ENCODE peak calls at places on chromosome 6, in nine cellular contexts. One of them, this sample, is unnamed.

GRCh38 chr6:166572370-166573261 is 13.9 kb downstream of the RAMACL start:
- DNase-seq in lung: peak
- DNase-seq in left lung: no peak
- DNase-seq in right lobe of liver: no peak
- DNase-seq in GM23338: peak
- DNase-seq in prostate gland: no peak
- DNase-seq in cardiac muscle cell: peak
- DNase-seq in spleen: no peak
- DNase-seq in brain microvascular endothelial cell: peak
- DNase-seq in this sample: no peak

GRCh38 chr6:113732384-113732966 is 124.7 kb upstream of the MARCKS start:
- DNase-seq in right lobe of liver: no peak
- DNase-seq in brain microvascular endothelial cell: no peak
- DNase-seq in lung: no peak
- DNase-seq in left lung: no peak
- DNase-seq in prostate gland: no peak
- DNase-seq in GM23338: no peak
- DNase-seq in cardiac muscle cell: peak
- DNase-seq in spleen: no peak
- DNase-seq in this sample: no peak

GRCh38 chr6:140441256-140441655 is 1066.8 kb upstream of the CITED2 start:
- DNase-seq in left lung: peak
- DNase-seq in right lobe of liver: peak
- DNase-seq in brain microvascular endothelial cell: peak
- DNase-seq in GM23338: peak
- DNase-seq in spleen: peak
- DNase-seq in cardiac muscle cell: peak
- DNase-seq in lung: peak
- DNase-seq in prostate gland: peak
- DNase-seq in this sample: peak

GRCh38 chr6:151180321-151180720 is 59.4 kb upstream of the AKAP12 start:
- DNase-seq in lung: no peak
- DNase-seq in spleen: no peak
- DNase-seq in brain microvascular endothelial cell: no peak
- DNase-seq in right lobe of liver: no peak
- DNase-seq in prostate gland: no peak
- DNase-seq in GM23338: no peak
- DNase-seq in left lung: no peak
- DNase-seq in cardiac muscle cell: no peak
- DNase-seq in this sample: no peak

GRCh38 chr6:53530780-53531386 is 14.0 kb downstream of the GCLC start:
- DNase-seq in brain microvascular endothelial cell: no peak
- DNase-seq in lung: no peak
- DNase-seq in spleen: no peak
- DNase-seq in left lung: no peak
- DNase-seq in right lobe of liver: no peak
- DNase-seq in cardiac muscle cell: no peak
- DNase-seq in GM23338: no peak
- DNase-seq in prostate gland: no peak
- DNase-seq in this sample: no peak

GRCh38 chr6:111258615-111259088 is 171.3 kb downstream of the SLC16A10 start:
- DNase-seq in prostate gland: no peak
- DNase-seq in cardiac muscle cell: peak
- DNase-seq in GM23338: no peak
- DNase-seq in lung: no peak
- DNase-seq in spleen: no peak
- DNase-seq in left lung: no peak
- DNase-seq in brain microvascular endothelial cell: no peak
- DNase-seq in right lobe of liver: no peak
- DNase-seq in this sample: no peak

GRCh38 chr6:4316867-4317400 is 181.6 kb upstream of the ECI2 start:
- DNase-seq in left lung: no peak
- DNase-seq in right lobe of liver: peak
- DNase-seq in spleen: no peak
- DNase-seq in brain microvascular endothelial cell: peak
- DNase-seq in cardiac muscle cell: peak
- DNase-seq in lung: no peak
- DNase-seq in GM23338: no peak
- DNase-seq in prostate gland: peak
- DNase-seq in this sample: no peak

GRCh38 chr6:26053929-26054658 is 33.1 kb upstream of the HFE start:
- DNase-seq in spleen: no peak
- DNase-seq in GM23338: no peak
- DNase-seq in left lung: no peak
- DNase-seq in prostate gland: no peak
- DNase-seq in brain microvascular endothelial cell: no peak
- DNase-seq in right lobe of liver: no peak
- DNase-seq in cardiac muscle cell: peak
- DNase-seq in lung: no peak
- DNase-seq in this sample: no peak

GRCh38 chr6:38346291-38347079 is 293.2 kb downstream of the BTBD9 start:
- DNase-seq in left lung: no peak
- DNase-seq in spleen: no peak
- DNase-seq in brain microvascular endothelial cell: peak
- DNase-seq in lung: no peak
- DNase-seq in cardiac muscle cell: peak
- DNase-seq in right lobe of liver: no peak
- DNase-seq in prostate gland: no peak
- DNase-seq in GM23338: peak
- DNase-seq in this sample: no peak

GRCh38 chr6:151948007-151948745 is 140.7 kb downstream of the ESR1 start:
- DNase-seq in right lobe of liver: no peak
- DNase-seq in lung: no peak
- DNase-seq in cardiac muscle cell: no peak
- DNase-seq in spleen: no peak
- DNase-seq in prostate gland: no peak
- DNase-seq in brain microvascular endothelial cell: no peak
- DNase-seq in GM23338: no peak
- DNase-seq in left lung: no peak
- DNase-seq in this sample: no peak

GRCh38 chr6:169183233-169183632 is 70.4 kb downstream of the THBS2 start:
- DNase-seq in GM23338: no peak
- DNase-seq in right lobe of liver: no peak
- DNase-seq in lung: no peak
- DNase-seq in spleen: no peak
- DNase-seq in brain microvascular endothelial cell: no peak
- DNase-seq in left lung: no peak
- DNase-seq in prostate gland: no peak
- DNase-seq in cardiac muscle cell: no peak
- DNase-seq in this sample: no peak

GRCh38 chr6:42911171-42912021 is 4.5 kb upstream of the PTCRA start:
- DNase-seq in right lobe of liver: no peak
- DNase-seq in lung: no peak
- DNase-seq in brain microvascular endothelial cell: no peak
- DNase-seq in GM23338: peak
- DNase-seq in spleen: no peak
- DNase-seq in left lung: no peak
- DNase-seq in prostate gland: no peak
- DNase-seq in cardiac muscle cell: peak
- DNase-seq in this sample: no peak
- TF ChIP-seq CTCF in right lobe of liver: no peak
- TF ChIP-seq CTCF in lung: no peak
- TF ChIP-seq CTCF in brain microvascular endothelial cell: peak
- TF ChIP-seq CTCF in GM23338: peak
- TF ChIP-seq CTCF in spleen: no peak
- TF ChIP-seq CTCF in left lung: no peak
- TF ChIP-seq CTCF in prostate gland: no peak
- TF ChIP-seq CTCF in cardiac muscle cell: peak
- TF ChIP-seq CTCF in this sample: no peak

GRCh38 chr6:37137201-37137880 is 32.6 kb upstream of the PIM1 start:
- DNase-seq in brain microvascular endothelial cell: peak
- DNase-seq in prostate gland: no peak
- DNase-seq in lung: no peak
- DNase-seq in left lung: no peak
- DNase-seq in right lobe of liver: peak
- DNase-seq in spleen: no peak
- DNase-seq in GM23338: peak
- DNase-seq in cardiac muscle cell: peak
- DNase-seq in this sample: no peak

GRCh38 chr6:37139223-37139962 is 30.6 kb upstream of the PIM1 start:
- DNase-seq in brain microvascular endothelial cell: no peak
- DNase-seq in prostate gland: no peak
- DNase-seq in cardiac muscle cell: peak
- DNase-seq in left lung: no peak
- DNase-seq in right lobe of liver: no peak
- DNase-seq in spleen: no peak
- DNase-seq in GM23338: no peak
- DNase-seq in lung: no peak
- DNase-seq in this sample: no peak

GRCh38 chr6:37135835-37136694 is 33.9 kb upstream of the PIM1 start:
- DNase-seq in brain microvascular endothelial cell: no peak
- DNase-seq in lung: no peak
- DNase-seq in prostate gland: no peak
- DNase-seq in GM23338: no peak
- DNase-seq in spleen: no peak
- DNase-seq in cardiac muscle cell: peak
- DNase-seq in left lung: no peak
- DNase-seq in right lobe of liver: peak
- DNase-seq in this sample: no peak

GRCh38 chr6:37136821-37137200 is 33.1 kb upstream of the PIM1 start:
- DNase-seq in lung: no peak
- DNase-seq in cardiac muscle cell: no peak
- DNase-seq in spleen: no peak
- DNase-seq in right lobe of liver: no peak
- DNase-seq in GM23338: no peak
- DNase-seq in prostate gland: no peak
- DNase-seq in brain microvascular endothelial cell: no peak
- DNase-seq in left lung: no peak
- DNase-seq in this sample: no peak

DNA sequence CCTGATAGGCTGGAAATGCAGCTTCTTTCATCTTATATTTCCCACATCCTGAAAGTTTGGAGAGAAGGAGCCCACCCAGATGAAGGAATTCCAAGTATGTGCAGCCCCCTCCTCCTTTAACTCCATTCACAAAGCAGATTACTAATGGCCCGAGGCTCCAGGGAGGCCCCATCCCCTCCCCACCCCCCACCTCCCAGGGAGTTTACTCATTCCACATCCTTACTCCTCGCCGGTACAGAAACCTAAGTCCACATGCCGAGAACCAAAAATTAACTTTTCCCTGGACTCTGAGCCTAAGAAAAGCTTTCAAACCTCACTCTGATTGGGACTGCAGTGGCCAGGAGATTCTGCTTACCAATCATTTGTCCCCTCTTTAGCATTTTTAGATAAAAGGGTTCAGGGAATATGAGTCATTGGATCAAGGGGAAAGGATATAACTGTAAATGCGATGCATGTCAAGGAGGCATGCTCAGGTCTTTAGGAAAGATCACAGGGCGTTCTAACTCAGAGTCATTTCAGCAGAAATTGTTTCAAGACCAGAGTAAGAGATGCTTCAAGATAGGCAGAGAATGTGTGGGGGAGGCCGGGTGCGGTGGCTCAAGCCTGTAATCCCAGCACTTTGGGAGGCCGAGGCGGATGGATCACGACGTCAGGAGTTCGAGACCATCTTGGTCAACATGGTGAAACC is 31.9 kb upstream of the PIM1 start:
- DNase-seq in GM23338: no peak
- DNase-seq in right lobe of liver: peak
- DNase-seq in brain microvascular endothelial cell: peak
- DNase-seq in left lung: no peak
- DNase-seq in lung: no peak
- DNase-seq in spleen: no peak
- DNase-seq in cardiac muscle cell: peak
- DNase-seq in prostate gland: no peak
- DNase-seq in this sample: no peak
- H3K4me3 ChIP-seq in GM23338: peak
- H3K4me3 ChIP-seq in right lobe of liver: no peak
- H3K4me3 ChIP-seq in brain microvascular endothelial cell: peak
- H3K4me3 ChIP-seq in left lung: no peak
- H3K4me3 ChIP-seq in lung: no peak
- H3K4me3 ChIP-seq in spleen: no peak
- H3K4me3 ChIP-seq in cardiac muscle cell: peak
- H3K4me3 ChIP-seq in prostate gland: no peak
- H3K4me3 ChIP-seq in this sample: no peak

DNA sequence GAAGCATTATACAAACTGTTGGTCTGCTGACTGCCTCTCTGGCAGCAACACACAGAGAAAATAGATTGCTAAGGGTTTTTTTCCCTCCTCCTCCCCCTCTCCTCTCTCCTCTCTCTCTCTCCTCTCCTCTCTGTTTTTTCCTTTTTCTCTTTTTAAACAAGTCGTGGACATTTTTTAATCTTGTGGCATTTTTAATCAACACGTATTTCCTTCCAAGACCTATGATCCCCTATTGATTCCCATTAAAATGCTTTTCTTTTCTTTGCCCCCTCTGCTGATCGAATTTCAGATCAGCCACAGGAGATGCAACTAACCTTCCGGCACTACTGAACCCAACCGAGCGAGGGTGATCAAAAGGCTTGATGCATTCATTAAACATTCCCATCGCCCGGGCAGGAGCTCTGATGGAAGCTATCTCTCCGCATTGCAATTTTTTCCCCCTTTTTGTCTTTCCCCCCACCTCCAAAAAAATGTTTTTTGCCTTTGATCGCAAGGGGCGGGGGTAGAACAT is 90.7 kb upstream of the ARID1B start:
- DNase-seq in cardiac muscle cell: peak
- DNase-seq in brain microvascular endothelial cell: peak
- DNase-seq in left lung: no peak
- DNase-seq in GM23338: peak
- DNase-seq in lung: no peak
- DNase-seq in right lobe of liver: no peak
- DNase-seq in spleen: no peak
- DNase-seq in prostate gland: peak
- DNase-seq in this sample: no peak
- TF ChIP-seq CTCF in cardiac muscle cell: peak
- TF ChIP-seq CTCF in brain microvascular endothelial cell: peak
- TF ChIP-seq CTCF in left lung: no peak
- TF ChIP-seq CTCF in GM23338: peak
- TF ChIP-seq CTCF in lung: no peak
- TF ChIP-seq CTCF in right lobe of liver: peak
- TF ChIP-seq CTCF in spleen: peak
- TF ChIP-seq CTCF in prostate gland: peak
- TF ChIP-seq CTCF in this sample: peak

GRCh38 chr6:124958759-124959354 is 3.4 kb upstream of the RNF217 start:
- DNase-seq in GM23338: no peak
- DNase-seq in cardiac muscle cell: peak
- DNase-seq in right lobe of liver: no peak
- DNase-seq in spleen: no peak
- DNase-seq in left lung: no peak
- DNase-seq in lung: no peak
- DNase-seq in brain microvascular endothelial cell: no peak
- DNase-seq in prostate gland: no peak
- DNase-seq in this sample: no peak

GRCh38 chr6:124962617-124963415 is 579 bp downstream of the RNF217 start:
- DNase-seq in brain microvascular endothelial cell: no peak
- DNase-seq in right lobe of liver: peak
- DNase-seq in GM23338: peak
- DNase-seq in left lung: peak
- DNase-seq in prostate gland: peak
- DNase-seq in spleen: peak
- DNase-seq in cardiac muscle cell: peak
- DNase-seq in lung: peak
- DNase-seq in this sample: no peak

GRCh38 chr6:124961468-124961783 is 811 bp upstream of the RNF217 start:
- DNase-seq in right lobe of liver: no peak
- DNase-seq in GM23338: no peak
- DNase-seq in spleen: no peak
- DNase-seq in prostate gland: no peak
- DNase-seq in lung: no peak
- DNase-seq in cardiac muscle cell: no peak
- DNase-seq in left lung: no peak
- DNase-seq in brain microvascular endothelial cell: no peak
- DNase-seq in this sample: no peak

GRCh38 chr6:124961784-124962611 is at the start of gene RNF217:
- DNase-seq in left lung: peak
- DNase-seq in spleen: peak
- DNase-seq in right lobe of liver: peak
- DNase-seq in prostate gland: peak
- DNase-seq in cardiac muscle cell: peak
- DNase-seq in brain microvascular endothelial cell: peak
- DNase-seq in lung: peak
- DNase-seq in GM23338: peak
- DNase-seq in this sample: no peak

GRCh38 chr6:124960757-124961467 is 1.3 kb upstream of the RNF217 start:
- DNase-seq in prostate gland: no peak
- DNase-seq in left lung: no peak
- DNase-seq in spleen: no peak
- DNase-seq in cardiac muscle cell: no peak
- DNase-seq in brain microvascular endothelial cell: no peak
- DNase-seq in right lobe of liver: no peak
- DNase-seq in lung: no peak
- DNase-seq in GM23338: no peak
- DNase-seq in this sample: no peak
- H3K4me3 ChIP-seq in prostate gland: peak
- H3K4me3 ChIP-seq in left lung: peak
- H3K4me3 ChIP-seq in spleen: peak
- H3K4me3 ChIP-seq in cardiac muscle cell: peak
- H3K4me3 ChIP-seq in brain microvascular endothelial cell: peak
- H3K4me3 ChIP-seq in right lobe of liver: peak
- H3K4me3 ChIP-seq in lung: no peak
- H3K4me3 ChIP-seq in GM23338: peak
- H3K4me3 ChIP-seq in this sample: no peak

This sample was measured in LNCaP clone FGC.